ENCODE peak calls at places on chromosomes 12 and 14, in five cellular contexts. P is lower lobe of right lung; L is keratinocyte; A is CD8-positive, alpha-beta T cell; G is testis. F is an unnamed sample. For H3K27me3, the result is how much of the 10 kb centered on the place peaks cover.

GRCh38 chr12:1099158-1099557 is 108.1 kb downstream of the ERC1 start:
- DNase-seq in P (no peak), L (no peak), A (no peak), G (no peak), F (no peak)

GRCh38 chr14:87205811-87206210 is 787.2 kb downstream of the GALC start:
- DNase-seq in P (no peak), L (no peak), A (no peak), G (no peak), F (no peak)

GRCh38 chr12:68469136-68469535 is 137.0 kb upstream of the MDM1 start:
- DNase-seq in P (no peak), L (no peak), A (no peak), G (no peak), F (no peak)

GRCh38 chr14:22781606-22782000 is 15.1 kb downstream of the OXA1L start:
- DNase-seq in P (no peak), L (no peak), A (no peak), G (no peak), F (no peak)

GRCh38 chr14:33287204-33287603 is 348.5 kb downstream of the NPAS3 start:
- DNase-seq in P (no peak), L (no peak), A (no peak), G (no peak), F (no peak)

GRCh38 chr12:42525444-42525843 is 64.1 kb downstream of the PRICKLE1 start:
- DNase-seq in P (no peak), L (no peak), A (no peak), G (no peak), F (no peak)

GRCh38 chr12:10959777-10960176 is 20.7 kb upstream of the TAS2R14 start:
- DNase-seq in P (no peak), L (no peak), A (no peak), G (no peak), F (no peak)

GRCh38 chr12:72369560-72369959 is 97.4 kb downstream of the TRHDE start:
- DNase-seq in P (no peak), L (no peak), A (no peak), G (no peak), F (no peak)

GRCh38 chr12:78483767-78484315 is 380.7 kb upstream of the SYT1 start:
- DNase-seq in P (no peak), L (no peak), A (no peak), G (no peak), F (no peak)

GRCh38 chr12:75481774-75482173 is 1.2 kb downstream of the GLIPR1 start:
- DNase-seq in P (no peak), L (no peak), A (no peak), G (no peak), F (no peak)

GRCh38 chr12:87597114-87597513 is 432.1 kb downstream of the C12orf50 start:
- DNase-seq in P (no peak), L (no peak), A (no peak), G (no peak), F (no peak)

GRCh38 chr12:15859136-15859535 is 23.1 kb upstream of the STRAP start:
- DNase-seq in P (no peak), L (no peak), A (no peak), G (no peak), F (no peak)

GRCh38 chr14:104187931-104188726 is 49.7 kb downstream of the KIF26A start:
- DNase-seq in P (no peak), L (no peak), A (no peak), G (no peak), F (no peak)

GRCh38 chr14:82438416-82438815 is 904.8 kb upstream of the SEL1L start:
- DNase-seq in P (no peak), L (no peak), A (no peak), G (no peak), F (no peak)

GRCh38 chr12:643478-644292 is 19.6 kb downstream of the NINJ2 start:
- DNase-seq in P (peak), L (no peak), A (no peak), G (peak), F (no peak)

GRCh38 chr14:28101992-28102391 is 664.6 kb upstream of the FOXG1 start:
- DNase-seq in P (no peak), L (no peak), A (no peak), G (no peak), F (no peak)

GRCh38 chr12:25970082-25970481 is 11.6 kb downstream of the RASSF8 start:
- DNase-seq in P (no peak), L (no peak), A (no peak), G (no peak), F (no peak)

GRCh38 chr12:110047297-110047940 is 903 bp downstream of the C12orf76 start:
- DNase-seq in P (no peak), L (no peak), A (no peak), G (no peak), F (no peak)

GRCh38 chr12:105933671-105934665 is 204.8 kb downstream of the NUAK1 start:
- DNase-seq in P (no peak), L (peak), A (no peak), G (no peak), F (no peak)

GRCh38 chr14:98203421-98203820 is 1068.6 kb downstream of the BCL11B start:
- DNase-seq in P (no peak), L (no peak), A (peak), G (no peak), F (no peak)

GRCh38 chr14:103526247-103526913 is 2.6 kb upstream of the TRMT61A start:
- DNase-seq in P (no peak), L (no peak), A (no peak), G (no peak), F (no peak)

GRCh38 chr12:10562306-10562933 is 51.0 kb downstream of the MAGOHB start:
- DNase-seq in P (no peak), L (no peak), A (peak), G (no peak), F (no peak)

GRCh38 chr12:74489543-74489942 is 48.1 kb upstream of the ATXN7L3B start:
- DNase-seq in P (no peak), L (no peak), A (no peak), G (no peak), F (no peak)

GRCh38 chr12:12926571-12927071 is 25.3 kb downstream of the GPRC5D start:
- DNase-seq in P (no peak), L (no peak), A (no peak), G (no peak), F (no peak)

GRCh38 chr12:43692064-43692463 is 66.5 kb downstream of the PUS7L start:
- DNase-seq in P (no peak), L (no peak), A (no peak), G (no peak), F (no peak)

GRCh38 chr12:112524676-112525425 is 106.1 kb downstream of the PTPN11 start:
- DNase-seq in P (no peak), L (no peak), A (no peak), G (no peak), F (peak)

GRCh38 chr12:30850684-30851083 is 75.9 kb upstream of the TSPAN11 start:
- DNase-seq in P (no peak), L (no peak), A (no peak), G (no peak), F (peak)

GRCh38 chr12:102960766-102961487 is 3.5 kb downstream of the ASCL1 start:
- DNase-seq in P (no peak), L (no peak), A (no peak), G (no peak), F (peak)

GRCh38 chr12:122079532-122080081 is 1.1 kb downstream of the MLXIP start:
- DNase-seq in P (no peak), L (no peak), A (no peak), G (no peak), F (no peak)

GRCh38 chr12:28253175-28253641 is 63.0 kb downstream of the CCDC91 start:
- DNase-seq in P (no peak), L (no peak), A (no peak), G (no peak), F (no peak)

GRCh38 chr14:103763730-103764488 is 48.3 kb downstream of the ZFYVE21 start:
- DNase-seq in P (no peak), L (no peak), A (no peak), G (no peak), F (no peak)

GRCh38 chr14:78611031-78611430 is 440.9 kb downstream of the NRXN3 start:
- DNase-seq in P (no peak), L (no peak), A (no peak), G (no peak), F (no peak)

GRCh38 chr14:100239200-100239839 is 376 bp downstream of the YY1 start:
- DNase-seq in P (peak), L (no peak), A (no peak), G (no peak), F (no peak)

GRCh38 chr14:20848316-20848954 is 42.8 kb upstream of the RNASE3 start:
- DNase-seq in P (no peak), L (no peak), A (no peak), G (no peak), F (no peak)

GRCh38 chr12:120142231-120142877 is 25.8 kb upstream of the RAB35 start:
- DNase-seq in P (no peak), L (no peak), A (no peak), G (no peak), F (no peak)

GRCh38 chr12:119372540-119372939 is 38.0 kb downstream of the CCDC60 start:
- DNase-seq in P (no peak), L (no peak), A (no peak), G (no peak), F (no peak)

GRCh38 chr12:57224973-57225679 is 4.4 kb upstream of the SHMT2 start:
- DNase-seq in P (peak), L (no peak), A (peak), G (no peak), F (peak)

GRCh38 chr14:81269100-81269978 is 48.6 kb upstream of the GTF2A1 start:
- DNase-seq in P (no peak), L (no peak), A (no peak), G (no peak), F (no peak)

GRCh38 chr14:94421316-94421715 is 31.3 kb downstream of the SERPINA11 start:
- DNase-seq in P (no peak), L (no peak), A (no peak), G (no peak), F (no peak)
- H3K27me3 ChIP-seq in P (under half), L (under half), A (under half), G (under half), F (under half)

DNA sequence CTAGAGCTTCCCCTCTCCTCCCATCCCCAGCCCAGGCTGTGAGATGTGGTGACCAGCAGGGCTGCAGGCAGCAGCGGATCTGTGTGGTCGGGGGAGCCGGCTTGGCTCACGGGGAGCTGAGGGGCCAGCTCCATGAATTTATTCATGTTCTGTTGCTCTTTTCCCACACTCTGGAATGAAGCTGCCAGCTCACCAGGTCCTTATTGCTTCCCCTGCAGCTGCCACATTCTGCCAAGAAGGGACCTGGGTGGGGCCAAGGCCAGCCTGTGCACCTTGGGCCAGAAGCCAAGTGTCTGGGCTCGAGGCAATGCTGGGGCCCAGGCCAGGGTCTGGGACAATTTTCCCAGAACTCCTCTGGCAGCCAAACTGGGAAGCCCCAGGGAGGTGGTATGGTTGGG is 2.5 kb upstream of the C1QL4 start:
- DNase-seq in P (no peak), L (no peak), A (no peak), G (no peak), F (no peak)
- H3K27me3 ChIP-seq in P (half or more), L (half or more), A (under half), G (under half), F (half or more)

GRCh38 chr12:49133014-49133413 is 1.8 kb upstream of the TUBA1B start:
- DNase-seq in P (no peak), L (no peak), A (no peak), G (no peak), F (no peak)
- H3K27me3 ChIP-seq in P (under half), L (under half), A (under half), G (under half), F (under half)

GRCh38 chr14:67519406-67519805 is 13.7 kb upstream of the PLEKHH1 start:
- DNase-seq in P (no peak), L (no peak), A (no peak), G (no peak), F (no peak)

GRCh38 chr14:67517083-67517482 is 16.0 kb upstream of the PLEKHH1 start:
- DNase-seq in P (no peak), L (no peak), A (no peak), G (peak), F (peak)

GRCh38 chr14:67516679-67517078 is 16.4 kb upstream of the PLEKHH1 start:
- DNase-seq in P (no peak), L (no peak), A (no peak), G (no peak), F (no peak)

GRCh38 chr14:67522270-67522669 is 10.8 kb upstream of the PLEKHH1 start:
- DNase-seq in P (no peak), L (no peak), A (no peak), G (peak), F (no peak)

GRCh38 chr14:67520482-67520881 is 12.6 kb upstream of the PLEKHH1 start:
- DNase-seq in P (no peak), L (no peak), A (no peak), G (no peak), F (no peak)
- H3K27me3 ChIP-seq in P (under half), L (under half), A (under half), G (under half), F (under half)

GRCh38 chr12:132429932-132430643 is 59.9 kb upstream of the FBRSL1 start:
- DNase-seq in P (peak), L (peak), A (peak), G (no peak), F (peak)
- H3K27me3 ChIP-seq in P (under half), L (half or more), A (under half), G (under half), F (under half)

GRCh38 chr12:3251067-3251466 is 173.9 kb downstream of the TSPAN9 start:
- DNase-seq in P (no peak), L (no peak), A (no peak), G (no peak), F (no peak)
- H3K27me3 ChIP-seq in P (under half), L (under half), A (under half), G (under half), F (under half)

DNA sequence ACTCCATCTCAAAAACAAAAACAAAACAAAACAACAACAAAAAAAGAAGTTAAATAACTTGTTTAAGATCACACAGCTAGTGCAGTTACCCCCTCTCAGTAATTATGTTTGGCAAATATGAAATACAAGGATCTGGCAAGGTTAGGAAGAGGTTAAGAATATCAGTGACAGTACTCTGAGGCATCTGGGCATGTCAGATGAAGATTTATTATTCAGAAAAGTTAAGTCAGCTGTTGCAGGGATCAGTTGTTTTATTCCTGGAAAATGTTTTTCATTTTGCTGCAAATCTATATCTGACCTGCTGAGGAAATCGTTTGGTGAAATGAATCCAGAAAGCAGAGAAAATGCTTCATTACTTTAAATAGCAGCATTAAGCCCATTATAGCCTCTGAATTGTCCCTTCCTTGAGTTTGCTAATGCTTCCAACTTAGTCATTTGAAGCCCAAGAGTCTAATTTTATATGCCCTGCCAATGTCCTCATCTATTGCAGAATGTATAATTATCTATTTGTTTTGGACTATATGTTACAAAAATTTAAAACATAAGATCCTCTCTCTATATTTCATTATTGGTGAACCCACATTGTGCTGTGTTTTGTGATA is 8.1 kb downstream of the GPX2 start:
- DNase-seq in P (no peak), L (no peak), A (no peak), G (no peak), F (no peak)
- H3K27me3 ChIP-seq in P (under half), L (under half), A (under half), G (under half), F (under half)

GRCh38 chr14:62763951-62764350 is 281.3 kb downstream of the KCNH5 start:
- DNase-seq in P (no peak), L (no peak), A (no peak), G (no peak), F (no peak)

DNA sequence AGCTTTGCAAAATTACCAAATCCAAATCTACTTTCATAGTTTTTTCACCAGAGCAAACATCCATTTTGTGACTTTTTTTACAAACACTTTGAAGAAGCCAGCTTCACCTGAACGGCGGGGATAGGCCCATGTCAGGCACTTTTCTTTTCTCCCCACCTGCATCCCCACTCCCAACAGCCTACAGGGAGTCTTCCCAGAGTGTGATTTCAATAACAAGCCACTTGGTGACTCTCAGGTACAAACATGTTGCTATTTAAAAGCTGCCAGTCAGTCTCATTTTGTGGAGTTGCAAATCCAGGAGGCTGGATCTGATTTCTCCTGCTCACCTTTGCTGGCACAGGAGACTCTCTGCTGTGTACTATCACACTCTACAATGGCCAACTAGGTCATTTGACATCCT is 285.5 kb downstream of the KCNH5 start:
- DNase-seq in P (no peak), L (no peak), A (no peak), G (no peak), F (peak)
- H3K27me3 ChIP-seq in P (under half), L (under half), A (under half), G (under half), F (under half)

GRCh38 chr14:57937681-57938080 is 71.8 kb upstream of the SLC35F4 start:
- DNase-seq in P (no peak), L (no peak), A (no peak), G (no peak), F (no peak)
- H3K27me3 ChIP-seq in P (under half), L (under half), A (under half), G (under half), F (under half)

GRCh38 chr12:115763982-115764621 is 513.4 kb downstream of the MED13L start:
- DNase-seq in P (no peak), L (no peak), A (no peak), G (peak), F (no peak)

GRCh38 chr12:115762934-115763333 is 514.6 kb downstream of the MED13L start:
- DNase-seq in P (no peak), L (no peak), A (no peak), G (no peak), F (no peak)

GRCh38 chr12:115763376-115763775 is 514.1 kb downstream of the MED13L start:
- DNase-seq in P (no peak), L (no peak), A (no peak), G (peak), F (no peak)

GRCh38 chr12:115760231-115760630 is 517.3 kb downstream of the MED13L start:
- DNase-seq in P (no peak), L (no peak), A (no peak), G (no peak), F (no peak)

GRCh38 chr12:115761784-115762183 is 515.7 kb downstream of the MED13L start:
- DNase-seq in P (no peak), L (no peak), A (no peak), G (no peak), F (no peak)
- H3K27me3 ChIP-seq in P (under half), L (under half), A (under half), G (under half), F (under half)

F was measured in H9.